ENCODE peak calls at places on chromosomes 12 and 14, in seven cellular contexts. One of them, this sample, is unnamed.

GRCh38 chr14:29144598-29144997 is 378.0 kb downstream of the FOXG1 start:
- DNase-seq in endothelial cell: no peak
- DNase-seq in Caco-2: no peak
- DNase-seq in A549: no peak
- DNase-seq in hepatocyte: no peak
- DNase-seq in pancreas: no peak
- DNase-seq in foreskin fibroblast: peak
- DNase-seq in this sample: no peak

GRCh38 chr14:67371247-67372148 is 11.4 kb downstream of the EIF2S1 start:
- DNase-seq in Caco-2: no peak
- DNase-seq in endothelial cell: no peak
- DNase-seq in pancreas: no peak
- DNase-seq in A549: no peak
- DNase-seq in foreskin fibroblast: no peak
- DNase-seq in hepatocyte: no peak
- DNase-seq in this sample: no peak

GRCh38 chr14:69441948-69442347 is 42.6 kb upstream of the PLEKHD1 start:
- DNase-seq in Caco-2: no peak
- DNase-seq in A549: no peak
- DNase-seq in pancreas: no peak
- DNase-seq in foreskin fibroblast: no peak
- DNase-seq in endothelial cell: no peak
- DNase-seq in hepatocyte: no peak
- DNase-seq in this sample: no peak

GRCh38 chr12:124739953-124740561 is 123.6 kb downstream of the SCARB1 start:
- DNase-seq in pancreas: no peak
- DNase-seq in A549: peak
- DNase-seq in endothelial cell: no peak
- DNase-seq in hepatocyte: no peak
- DNase-seq in Caco-2: no peak
- DNase-seq in foreskin fibroblast: no peak
- DNase-seq in this sample: no peak

GRCh38 chr14:106691601-106692291 is 1165.4 kb downstream of the TMEM121 start:
- DNase-seq in pancreas: peak
- DNase-seq in Caco-2: peak
- DNase-seq in foreskin fibroblast: no peak
- DNase-seq in A549: peak
- DNase-seq in hepatocyte: peak
- DNase-seq in endothelial cell: no peak
- DNase-seq in this sample: peak

GRCh38 chr12:93127582-93128331 is 198.7 kb upstream of the EEA1 start:
- DNase-seq in A549: peak
- DNase-seq in Caco-2: peak
- DNase-seq in pancreas: no peak
- DNase-seq in hepatocyte: peak
- DNase-seq in foreskin fibroblast: peak
- DNase-seq in endothelial cell: no peak
- DNase-seq in this sample: no peak

GRCh38 chr14:92039720-92040430 is at the start of gene TRIP11:
- DNase-seq in A549: peak
- DNase-seq in endothelial cell: peak
- DNase-seq in Caco-2: peak
- DNase-seq in foreskin fibroblast: peak
- DNase-seq in pancreas: peak
- DNase-seq in hepatocyte: peak
- DNase-seq in this sample: peak

GRCh38 chr12:47812797-47813490 is 6.8 kb downstream of the HDAC7 start:
- DNase-seq in pancreas: peak
- DNase-seq in endothelial cell: peak
- DNase-seq in A549: peak
- DNase-seq in foreskin fibroblast: peak
- DNase-seq in Caco-2: peak
- DNase-seq in hepatocyte: peak
- DNase-seq in this sample: peak

GRCh38 chr12:13436696-13437391 is 240.3 kb downstream of the EMP1 start:
- DNase-seq in pancreas: no peak
- DNase-seq in Caco-2: no peak
- DNase-seq in endothelial cell: no peak
- DNase-seq in hepatocyte: peak
- DNase-seq in foreskin fibroblast: peak
- DNase-seq in A549: peak
- DNase-seq in this sample: no peak

GRCh38 chr12:95037906-95038305 is 34.4 kb upstream of the NDUFA12 start:
- DNase-seq in pancreas: no peak
- DNase-seq in endothelial cell: no peak
- DNase-seq in hepatocyte: no peak
- DNase-seq in A549: no peak
- DNase-seq in foreskin fibroblast: no peak
- DNase-seq in Caco-2: no peak
- DNase-seq in this sample: no peak

GRCh38 chr12:22670762-22671161 is 45.8 kb downstream of the ETNK1 start:
- DNase-seq in hepatocyte: no peak
- DNase-seq in pancreas: no peak
- DNase-seq in A549: no peak
- DNase-seq in Caco-2: no peak
- DNase-seq in endothelial cell: no peak
- DNase-seq in foreskin fibroblast: peak
- DNase-seq in this sample: no peak

GRCh38 chr14:66624319-66624937 is 116.5 kb downstream of the GPHN start:
- DNase-seq in endothelial cell: peak
- DNase-seq in A549: peak
- DNase-seq in Caco-2: peak
- DNase-seq in hepatocyte: peak
- DNase-seq in pancreas: no peak
- DNase-seq in foreskin fibroblast: peak
- DNase-seq in this sample: no peak

GRCh38 chr14:92666251-92666650 is 82.2 kb downstream of the LGMN start:
- DNase-seq in pancreas: no peak
- DNase-seq in Caco-2: no peak
- DNase-seq in hepatocyte: no peak
- DNase-seq in endothelial cell: no peak
- DNase-seq in A549: no peak
- DNase-seq in foreskin fibroblast: no peak
- DNase-seq in this sample: no peak

GRCh38 chr12:30926243-30927209 is at the start of gene TSPAN11:
- DNase-seq in hepatocyte: peak
- DNase-seq in endothelial cell: peak
- DNase-seq in Caco-2: no peak
- DNase-seq in foreskin fibroblast: peak
- DNase-seq in A549: no peak
- DNase-seq in pancreas: no peak
- DNase-seq in this sample: no peak

GRCh38 chr14:62455446-62455845 is 589.8 kb downstream of the KCNH5 start:
- DNase-seq in foreskin fibroblast: no peak
- DNase-seq in endothelial cell: no peak
- DNase-seq in Caco-2: no peak
- DNase-seq in pancreas: no peak
- DNase-seq in hepatocyte: no peak
- DNase-seq in A549: no peak
- DNase-seq in this sample: no peak

GRCh38 chr14:74634481-74634880 is 22.4 kb upstream of the LTBP2 start:
- DNase-seq in endothelial cell: no peak
- DNase-seq in hepatocyte: no peak
- DNase-seq in pancreas: no peak
- DNase-seq in A549: no peak
- DNase-seq in Caco-2: no peak
- DNase-seq in foreskin fibroblast: peak
- DNase-seq in this sample: no peak

GRCh38 chr14:99860219-99860618 is 67.0 kb downstream of the EML1 start:
- DNase-seq in Caco-2: no peak
- DNase-seq in A549: no peak
- DNase-seq in hepatocyte: no peak
- DNase-seq in pancreas: no peak
- DNase-seq in endothelial cell: no peak
- DNase-seq in foreskin fibroblast: no peak
- DNase-seq in this sample: no peak

GRCh38 chr12:7856516-7856915 is 16.2 kb downstream of the SLC2A14 start:
- DNase-seq in endothelial cell: no peak
- DNase-seq in Caco-2: peak
- DNase-seq in pancreas: no peak
- DNase-seq in foreskin fibroblast: peak
- DNase-seq in hepatocyte: no peak
- DNase-seq in A549: no peak
- DNase-seq in this sample: no peak

GRCh38 chr12:7859552-7859951 is 13.2 kb downstream of the SLC2A14 start:
- DNase-seq in A549: no peak
- DNase-seq in endothelial cell: no peak
- DNase-seq in hepatocyte: no peak
- DNase-seq in Caco-2: peak
- DNase-seq in pancreas: no peak
- DNase-seq in foreskin fibroblast: peak
- DNase-seq in this sample: no peak

GRCh38 chr12:7857916-7858315 is 14.8 kb downstream of the SLC2A14 start:
- DNase-seq in Caco-2: peak
- DNase-seq in hepatocyte: no peak
- DNase-seq in A549: no peak
- DNase-seq in endothelial cell: no peak
- DNase-seq in foreskin fibroblast: no peak
- DNase-seq in pancreas: no peak
- DNase-seq in this sample: no peak

DNA sequence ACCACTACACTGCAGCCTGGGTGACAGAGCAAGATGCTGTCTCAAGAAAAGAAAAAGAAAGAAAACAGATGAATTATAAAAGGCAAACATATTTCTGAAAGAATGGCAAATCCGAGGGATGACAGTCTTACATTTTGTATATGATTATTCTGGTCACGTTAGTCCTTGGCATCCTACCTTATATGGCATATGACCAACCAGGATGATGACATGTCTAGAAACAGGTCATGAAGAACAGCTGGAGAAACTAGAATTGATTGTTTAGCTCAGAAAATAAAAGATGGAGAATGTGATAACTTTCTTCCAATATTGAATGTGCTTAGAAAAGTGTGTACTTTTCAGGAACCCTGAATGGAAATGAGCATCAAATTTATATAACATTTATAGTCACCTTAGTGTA is 19.2 kb downstream of the SLC2A14 start:
- DNase-seq in Caco-2: no peak
- DNase-seq in foreskin fibroblast: no peak
- DNase-seq in pancreas: no peak
- DNase-seq in endothelial cell: no peak
- DNase-seq in hepatocyte: no peak
- DNase-seq in A549: no peak
- DNase-seq in this sample: no peak
- TF ChIP-seq CTCF in Caco-2: no peak
- TF ChIP-seq CTCF in foreskin fibroblast: no peak
- TF ChIP-seq CTCF in pancreas: no peak
- TF ChIP-seq CTCF in endothelial cell: no peak
- TF ChIP-seq CTCF in hepatocyte: no peak
- TF ChIP-seq CTCF in A549: no peak
- TF ChIP-seq CTCF in this sample: no peak

GRCh38 chr14:76564471-76565119 is 188.7 kb downstream of the ESRRB start:
- DNase-seq in hepatocyte: no peak
- DNase-seq in endothelial cell: no peak
- DNase-seq in pancreas: no peak
- DNase-seq in foreskin fibroblast: no peak
- DNase-seq in Caco-2: no peak
- DNase-seq in A549: peak
- DNase-seq in this sample: no peak
- TF ChIP-seq CTCF in hepatocyte: no peak
- TF ChIP-seq CTCF in endothelial cell: no peak
- TF ChIP-seq CTCF in pancreas: no peak
- TF ChIP-seq CTCF in foreskin fibroblast: no peak
- TF ChIP-seq CTCF in Caco-2: no peak
- TF ChIP-seq CTCF in A549: peak
- TF ChIP-seq CTCF in this sample: no peak

GRCh38 chr12:117470804-117471203 is 109.4 kb upstream of the NOS1 start:
- DNase-seq in Caco-2: no peak
- DNase-seq in pancreas: no peak
- DNase-seq in endothelial cell: no peak
- DNase-seq in foreskin fibroblast: no peak
- DNase-seq in A549: peak
- DNase-seq in hepatocyte: no peak
- DNase-seq in this sample: no peak
- TF ChIP-seq CTCF in Caco-2: peak
- TF ChIP-seq CTCF in pancreas: no peak
- TF ChIP-seq CTCF in endothelial cell: peak
- TF ChIP-seq CTCF in foreskin fibroblast: no peak
- TF ChIP-seq CTCF in A549: peak
- TF ChIP-seq CTCF in hepatocyte: peak
- TF ChIP-seq CTCF in this sample: no peak

DNA sequence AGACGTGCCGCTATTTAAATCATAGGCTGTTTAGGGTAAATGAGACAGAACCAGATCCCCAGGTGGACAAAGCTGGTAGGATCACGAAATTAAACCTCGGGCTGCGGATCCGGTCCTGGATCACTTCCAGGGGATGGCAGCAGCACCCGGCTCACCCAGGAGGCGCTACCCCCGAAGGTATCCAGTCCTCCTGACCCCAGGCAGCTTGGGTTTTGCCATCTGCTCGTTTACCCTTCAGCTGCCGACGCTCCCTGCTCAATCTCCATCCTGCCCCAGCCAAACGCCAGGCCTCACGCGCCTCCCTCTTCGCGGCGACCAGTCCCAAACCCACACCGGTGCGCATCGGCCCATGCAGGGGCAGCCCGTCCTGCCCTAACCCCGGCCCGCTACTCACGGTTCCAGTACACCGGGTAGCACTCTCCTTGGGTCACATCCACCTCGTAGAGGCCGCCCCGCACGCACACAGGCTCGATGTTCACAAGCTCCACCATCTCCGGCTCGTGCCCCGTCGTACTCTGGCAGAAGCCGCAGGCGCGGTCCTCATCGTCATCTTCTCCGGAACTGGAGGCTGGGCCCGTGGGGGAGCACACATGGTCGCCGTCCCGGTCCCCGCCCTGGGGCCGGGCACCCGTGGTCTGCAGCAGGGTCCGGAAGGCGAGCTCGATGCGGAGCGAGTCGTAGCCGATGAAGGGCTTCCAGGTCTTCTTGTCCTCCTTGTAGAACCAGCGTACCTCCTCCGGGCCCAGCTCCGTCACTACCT is 1.1 kb downstream of the DDHD1 start:
- DNase-seq in A549: peak
- DNase-seq in pancreas: peak
- DNase-seq in hepatocyte: peak
- DNase-seq in endothelial cell: peak
- DNase-seq in foreskin fibroblast: peak
- DNase-seq in Caco-2: peak
- DNase-seq in this sample: peak
- TF ChIP-seq CTCF in A549: peak
- TF ChIP-seq CTCF in pancreas: no peak
- TF ChIP-seq CTCF in hepatocyte: no peak
- TF ChIP-seq CTCF in endothelial cell: no peak
- TF ChIP-seq CTCF in foreskin fibroblast: no peak
- TF ChIP-seq CTCF in Caco-2: no peak
- TF ChIP-seq CTCF in this sample: no peak

This sample was measured in natural killer cell.